ENCODE peak calls at places on chromosomes 1 and 21, in seven cellular contexts. P, C, O, G, Y, B and N are unnamed samples.

GRCh38 chr1:16318544-16318943 is 33.7 kb downstream of the FBXO42 start:
- DNase-seq in P (no peak), C (no peak), O (peak), G (no peak), Y (peak), B (no peak), N (no peak)

GRCh38 chr1:22428672-22429071 is 23.0 kb upstream of the ZBTB40 start:
- DNase-seq in P (no peak), C (no peak), O (peak), G (no peak), Y (no peak), B (peak), N (no peak)

GRCh38 chr1:81706650-81707435 is 93.9 kb upstream of the ADGRL2 start:
- DNase-seq in P (no peak), C (no peak), O (peak), G (no peak), Y (no peak), B (no peak), N (no peak)

GRCh38 chr1:33045246-33045645 is 8.6 kb upstream of the AK2 start:
- DNase-seq in P (no peak), C (no peak), O (no peak), G (peak), Y (no peak), B (no peak), N (no peak)

GRCh38 chr21:26624983-26625519 is 52.0 kb upstream of the CYYR1 start:
- DNase-seq in P (no peak), C (no peak), O (no peak), G (no peak), Y (no peak), B (no peak), N (no peak)

GRCh38 chr1:1272341-1273151 is 1.1 kb downstream of the UBE2J2 start:
- DNase-seq in P (no peak), C (peak), O (no peak), G (peak), Y (no peak), B (no peak), N (no peak)

GRCh38 chr1:173603056-173603591 is at the start of gene SLC9C2:
- DNase-seq in P (no peak), C (peak), O (peak), G (peak), Y (no peak), B (no peak), N (no peak)

GRCh38 chr1:160671603-160672002 is 24.8 kb upstream of the SLAMF1 start:
- DNase-seq in P (no peak), C (no peak), O (no peak), G (no peak), Y (no peak), B (no peak), N (no peak)

GRCh38 chr1:62962794-62963776 is 179.2 kb downstream of the ATG4C start:
- DNase-seq in P (no peak), C (no peak), O (peak), G (peak), Y (no peak), B (no peak), N (no peak)

GRCh38 chr21:34881894-34882371 is 167.2 kb downstream of the RUNX1 start:
- DNase-seq in P (no peak), C (no peak), O (peak), G (no peak), Y (no peak), B (no peak), N (no peak)

GRCh38 chr1:14538335-14538734 is 60.1 kb upstream of the KAZN start:
- DNase-seq in P (no peak), C (no peak), O (no peak), G (no peak), Y (no peak), B (no peak), N (no peak)

GRCh38 chr1:153734380-153735089 is 6.7 kb downstream of the INTS3 start:
- DNase-seq in P (no peak), C (no peak), O (no peak), G (no peak), Y (no peak), B (no peak), N (no peak)

GRCh38 chr1:64470670-64471217 is 815 bp downstream of the CACHD1 start:
- DNase-seq in P (no peak), C (no peak), O (peak), G (peak), Y (peak), B (no peak), N (no peak)

GRCh38 chr1:206684478-206685255 is at the start of gene MAPKAPK2:
- DNase-seq in P (peak), C (peak), O (peak), G (peak), Y (peak), B (no peak), N (no peak)

GRCh38 chr1:207393610-207394009 is 60.5 kb upstream of the CR2 start:
- DNase-seq in P (no peak), C (no peak), O (peak), G (no peak), Y (no peak), B (no peak), N (no peak)

GRCh38 chr1:158999301-159000069 is 10.2 kb upstream of the IFI16 start:
- DNase-seq in P (no peak), C (peak), O (peak), G (peak), Y (peak), B (no peak), N (no peak)

GRCh38 chr1:221074325-221074724 is 195.1 kb downstream of the HLX start:
- DNase-seq in P (no peak), C (no peak), O (peak), G (no peak), Y (no peak), B (no peak), N (no peak)

GRCh38 chr1:194698908-194699318 is 1512.5 kb upstream of the B3GALT2 start:
- DNase-seq in P (no peak), C (no peak), O (peak), G (no peak), Y (no peak), B (no peak), N (no peak)

GRCh38 chr1:168772428-168772827 is 43.4 kb upstream of the DPT start:
- DNase-seq in P (no peak), C (no peak), O (no peak), G (no peak), Y (no peak), B (no peak), N (no peak)

GRCh38 chr1:198605880-198606458 is 32.9 kb upstream of the PTPRC start:
- DNase-seq in P (no peak), C (no peak), O (no peak), G (no peak), Y (no peak), B (no peak), N (no peak)

GRCh38 chr1:155983191-155984023 is 5.1 kb upstream of the ARHGEF2 start:
- DNase-seq in P (no peak), C (peak), O (peak), G (no peak), Y (peak), B (no peak), N (no peak)

GRCh38 chr1:6485937-6486250 is 5.6 kb downstream of the PLEKHG5 start:
- DNase-seq in P (no peak), C (no peak), O (no peak), G (no peak), Y (no peak), B (no peak), N (no peak)
- H3K4me3 ChIP-seq in P (no peak), C (no peak), O (peak), G (no peak), Y (peak), B (no peak), N (no peak)

DNA sequence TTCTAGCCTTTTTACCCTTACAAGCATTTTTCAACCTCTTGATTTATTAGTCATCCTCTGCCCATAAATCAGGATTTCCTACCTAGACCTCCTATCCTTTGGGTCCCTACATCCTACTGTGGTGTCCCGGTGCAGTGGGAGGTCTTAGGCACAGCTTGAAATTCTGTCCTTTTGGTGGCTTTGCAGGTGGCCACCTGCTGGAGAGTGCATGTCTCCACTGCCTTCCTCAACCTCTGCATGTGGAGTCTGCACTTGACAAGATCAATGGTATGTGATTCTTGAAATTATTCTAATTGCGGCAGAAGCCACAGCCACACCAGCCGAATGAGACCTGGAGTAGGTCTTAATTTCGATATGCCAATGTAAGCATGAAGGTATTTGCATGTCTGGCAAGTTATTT is 11.4 kb upstream of the KCNA3 start:
- DNase-seq in P (peak), C (no peak), O (no peak), G (no peak), Y (no peak), B (no peak), N (no peak)
- TF ChIP-seq CTCF in P (peak), C (no peak), O (no peak), G (no peak), Y (no peak), B (no peak), N (peak)

GRCh38 chr1:101235696-101236545 is 898 bp upstream of the S1PR1 start:
- DNase-seq in P (peak), C (peak), O (peak), G (peak), Y (peak), B (peak), N (peak)
- H3K4me3 ChIP-seq in P (peak), C (peak), O (peak), G (peak), Y (peak), B (peak), N (peak)

DNA sequence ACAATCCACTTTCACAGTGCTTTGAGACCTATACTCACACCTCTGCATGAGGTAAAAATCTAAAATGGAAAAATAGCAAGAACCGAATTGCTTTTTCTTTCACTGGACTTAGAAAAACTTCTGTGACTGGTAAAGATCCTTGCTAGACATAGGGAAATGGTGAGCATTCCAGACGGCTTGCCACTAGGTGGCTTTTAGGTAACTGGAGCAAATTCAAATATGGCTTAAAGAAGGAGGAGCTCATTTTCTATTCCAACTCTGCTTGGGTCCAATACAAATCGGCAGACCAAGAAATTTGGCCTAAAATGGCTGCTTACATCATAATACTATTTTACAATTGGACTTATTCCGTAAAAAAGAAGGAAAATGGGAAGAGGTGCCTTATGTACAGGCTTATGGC is 977.9 kb downstream of the ADGRL2 start:
- DNase-seq in P (no peak), C (no peak), O (peak), G (no peak), Y (no peak), B (no peak), N (no peak)
- TF ChIP-seq CTCF in P (no peak), C (no peak), O (peak), G (no peak), Y (no peak), B (no peak), N (peak)

GRCh38 chr21:46661211-46661625 is 25.7 kb downstream of the PRMT2 start:
- DNase-seq in P (peak), C (peak), O (peak), G (peak), Y (no peak), B (no peak), N (no peak)
- H3K4me3 ChIP-seq in P (no peak), C (no peak), O (peak), G (no peak), Y (peak), B (no peak), N (no peak)

GRCh38 chr1:67773462-67773861 is 59.8 kb downstream of the GNG12 start:
- DNase-seq in P (no peak), C (no peak), O (no peak), G (no peak), Y (no peak), B (no peak), N (no peak)
- TF ChIP-seq CTCF in P (no peak), C (no peak), O (no peak), G (no peak), Y (no peak), B (no peak), N (no peak)

DNA sequence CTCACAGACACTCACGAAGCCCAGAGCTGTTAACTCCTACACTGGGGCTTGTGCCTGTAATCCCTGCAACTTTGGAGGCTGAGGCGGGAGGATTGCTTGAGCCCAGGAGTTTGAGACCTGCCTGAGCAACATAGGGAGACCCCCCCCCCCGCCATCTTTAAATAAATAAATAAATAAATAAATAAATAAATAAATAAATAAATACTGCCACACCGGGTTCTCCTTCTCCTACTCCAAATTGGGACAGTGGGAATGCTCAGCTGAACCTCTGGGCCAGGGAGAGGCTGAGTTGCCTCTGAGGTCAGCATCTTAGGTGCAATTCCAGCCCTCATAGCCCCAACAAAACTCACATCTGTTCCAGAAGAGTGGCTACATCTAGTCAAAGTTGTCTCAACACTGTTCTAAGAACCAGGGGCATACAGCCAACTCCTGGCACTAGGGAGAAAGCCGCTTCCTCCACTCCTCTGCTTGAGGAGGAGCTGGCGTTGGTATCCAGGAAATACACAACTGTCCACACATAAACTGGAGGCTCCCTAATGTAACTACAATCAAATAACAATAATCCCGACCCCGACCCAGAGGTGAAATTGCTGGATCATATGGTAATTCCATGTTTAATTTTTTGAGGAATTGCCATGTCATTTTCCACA is 27.0 kb downstream of the C1orf216 start:
- DNase-seq in P (no peak), C (no peak), O (no peak), G (no peak), Y (no peak), B (no peak), N (no peak)
- H3K4me3 ChIP-seq in P (no peak), C (no peak), O (no peak), G (no peak), Y (no peak), B (no peak), N (no peak)